ENCODE peak calls at places on chromosomes 2 and 18, in five cellular contexts. Y is HCT116, B is neural progenitor cell, J is OCI-LY7, M is right lobe of liver. U is an unnamed sample. For H3K4me1, the result is how much of the 10 kb centered on the place peaks cover.

GRCh38 chr2:62306751-62307468 is 111.0 kb downstream of the B3GNT2 start:
- DNase-seq in J (peak), Y (peak), M (no peak), B (peak), U (no peak)

GRCh38 chr18:22019193-22019592 is 150.2 kb upstream of the GATA6 start:
- DNase-seq in J (no peak), B (no peak), Y (no peak), M (no peak), U (no peak)

GRCh38 chr18:28588884-28589549 is 412.1 kb upstream of the CDH2 start:
- DNase-seq in B (no peak), M (no peak), Y (no peak), J (no peak), U (no peak)

GRCh38 chr2:28359222-28360065 is 33.2 kb upstream of the FOSL2 start:
- DNase-seq in Y (no peak), J (peak), B (no peak), M (peak), U (no peak)

GRCh38 chr18:61322265-61322873 is 10.9 kb upstream of the CDH20 start:
- DNase-seq in J (peak), B (peak), M (peak), Y (peak), U (peak)

GRCh38 chr18:47877892-47878291 is 52.6 kb downstream of the SMAD2 start:
- DNase-seq in Y (no peak), M (no peak), B (no peak), J (no peak), U (no peak)

GRCh38 chr2:119810039-119810630 is 50.4 kb downstream of the PTPN4 start:
- DNase-seq in M (no peak), Y (no peak), J (no peak), B (no peak), U (no peak)

GRCh38 chr2:105546623-105546964 is 147.7 kb upstream of the FHL2 start:
- DNase-seq in M (no peak), Y (no peak), B (no peak), J (no peak), U (no peak)

GRCh38 chr2:234308814-234309195 is 188.1 kb downstream of the ARL4C start:
- DNase-seq in J (peak), M (no peak), Y (no peak), B (no peak), U (no peak)

GRCh38 chr18:48488388-48488850 is 50.4 kb upstream of the CTIF start:
- DNase-seq in J (no peak), Y (peak), M (peak), B (no peak), U (peak)

GRCh38 chr2:40371525-40372277 is 80.2 kb downstream of the SLC8A1 start:
- DNase-seq in B (peak), Y (no peak), J (no peak), M (no peak), U (no peak)

GRCh38 chr2:119683717-119684443 is 4.9 kb downstream of the TMEM177 start:
- DNase-seq in M (no peak), Y (no peak), J (no peak), B (no peak), U (no peak)

DNA sequence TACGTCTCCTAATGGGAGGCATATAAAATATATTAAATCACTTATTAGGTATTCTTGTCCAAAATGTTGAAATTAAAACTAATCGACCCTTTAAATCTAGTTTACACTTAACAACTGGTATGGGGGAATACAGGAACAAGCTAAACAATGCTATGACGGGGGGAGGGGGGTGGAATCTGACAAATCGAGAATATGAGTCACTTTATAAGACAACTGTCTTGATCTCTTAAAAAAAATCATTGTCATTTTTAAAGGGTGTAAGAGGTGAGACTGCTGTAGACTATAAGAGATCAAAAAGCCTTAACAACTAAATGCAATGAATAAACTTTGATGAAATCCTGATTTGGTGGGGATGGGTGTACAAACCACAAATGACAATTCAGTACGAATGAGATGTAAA is 6.0 kb downstream of the MAP3K2 start:
- DNase-seq in B (no peak), M (no peak), Y (no peak), J (no peak), U (no peak)
- H3K4me1 ChIP-seq in B (under half), M (under half), Y (under half), J (under half), U (under half)

GRCh38 chr2:190980630-190981214 is 33.2 kb downstream of the STAT1 start:
- DNase-seq in M (no peak), B (no peak), J (no peak), Y (no peak), U (no peak)
- H3K4me3 ChIP-seq in M (no peak), B (no peak), J (no peak), Y (no peak), U (no peak)

GRCh38 chr2:215603440-215603839 is 167.6 kb upstream of the FN1 start:
- DNase-seq in M (no peak), J (no peak), B (no peak), Y (no peak), U (no peak)

GRCh38 chr2:215605214-215605613 is 169.3 kb upstream of the FN1 start:
- DNase-seq in B (no peak), Y (no peak), M (no peak), J (no peak), U (no peak)

GRCh38 chr2:215604631-215605030 is 168.8 kb upstream of the FN1 start:
- DNase-seq in Y (no peak), M (no peak), J (no peak), B (no peak), U (no peak)

GRCh38 chr2:215601526-215601925 is 165.7 kb upstream of the FN1 start:
- DNase-seq in M (no peak), J (no peak), Y (no peak), B (no peak), U (no peak)

DNA sequence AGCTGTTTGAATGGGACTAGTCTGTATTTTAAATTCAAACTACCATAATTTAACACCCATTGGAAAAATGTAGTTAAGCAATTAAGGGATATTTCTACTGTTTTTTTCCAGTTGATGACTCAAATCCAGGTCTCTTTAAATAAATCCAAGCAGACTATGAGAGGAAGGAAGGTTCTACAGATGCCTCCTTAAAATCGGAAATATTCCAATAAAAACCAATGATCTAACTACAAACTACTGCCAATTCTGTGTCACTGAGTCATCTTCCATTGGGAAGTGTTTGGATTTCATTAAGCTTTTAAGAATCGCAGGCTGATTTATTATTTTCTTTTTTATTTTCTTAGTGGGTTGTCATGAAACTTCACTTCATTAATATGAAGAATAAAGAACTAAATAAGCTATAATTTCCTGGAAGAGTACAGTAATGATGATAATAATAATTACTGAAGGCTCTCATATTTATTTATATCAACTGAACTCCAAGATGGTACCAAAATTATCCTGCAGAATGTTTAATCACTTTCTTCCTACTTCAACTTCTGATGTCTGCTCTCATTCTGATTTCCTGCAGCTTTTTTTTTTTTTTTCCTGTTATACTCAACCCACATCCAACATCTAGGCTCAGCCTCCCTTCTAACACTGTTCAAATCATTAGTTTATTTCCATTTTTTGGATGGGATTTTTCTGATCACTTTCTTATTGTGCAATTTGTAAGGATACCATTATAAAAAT is 166.3 kb upstream of the FN1 start:
- DNase-seq in M (no peak), Y (no peak), J (no peak), B (no peak), U (no peak)
- H3K4me1 ChIP-seq in M (under half), Y (under half), J (under half), B (under half), U (under half)

GRCh38 chr2:241139531-241140444 is 9.5 kb downstream of the PASK start:
- DNase-seq in J (no peak), Y (no peak), M (peak), B (no peak), U (no peak)
- H3K4me3 ChIP-seq in J (no peak), Y (no peak), M (no peak), B (no peak), U (no peak)

DNA sequence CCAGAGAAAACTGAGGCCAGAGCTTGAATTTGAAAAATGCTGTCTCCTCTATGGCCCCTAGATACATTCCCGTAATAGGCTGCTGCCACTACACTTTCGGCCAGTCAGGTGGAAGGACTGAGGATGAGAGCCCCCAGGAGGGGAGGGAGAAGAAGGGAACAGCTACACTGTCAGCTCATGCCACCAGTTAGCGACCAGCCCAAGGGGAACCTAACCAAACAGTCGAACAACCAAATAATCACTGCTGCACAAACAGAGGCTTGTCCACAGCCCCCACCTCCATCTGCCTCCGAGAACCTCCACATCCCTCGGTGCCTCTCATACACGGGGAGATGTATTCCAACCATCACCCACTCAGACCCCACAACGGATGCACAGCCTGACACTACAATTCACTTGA is 7.3 kb downstream of the ZNF516 start:
- DNase-seq in M (no peak), Y (no peak), B (peak), J (no peak), U (no peak)
- H3K4me1 ChIP-seq in M (under half), Y (under half), B (half or more), J (half or more), U (under half)

GRCh38 chr2:72143441-72144356 is 4.0 kb downstream of the CYP26B1 start:
- DNase-seq in B (peak), Y (no peak), M (peak), J (no peak), U (peak)

GRCh38 chr2:72141032-72141645 is 6.5 kb downstream of the CYP26B1 start:
- DNase-seq in B (no peak), J (no peak), Y (no peak), M (peak), U (peak)

GRCh38 chr2:72141881-72142742 is 5.5 kb downstream of the CYP26B1 start:
- DNase-seq in M (peak), J (no peak), B (no peak), Y (no peak), U (peak)

GRCh38 chr2:72144412-72144745 is 3.3 kb downstream of the CYP26B1 start:
- DNase-seq in Y (no peak), M (no peak), J (no peak), B (no peak), U (no peak)

GRCh38 chr2:72142743-72143440 is 4.8 kb downstream of the CYP26B1 start:
- DNase-seq in M (peak), J (no peak), Y (no peak), B (peak), U (peak)
- H3K4me3 ChIP-seq in M (peak), J (no peak), Y (no peak), B (peak), U (peak)

GRCh38 chr2:101463885-101464653 is 10.8 kb downstream of the RFX8 start:
- DNase-seq in Y (no peak), M (no peak), B (no peak), J (no peak), U (no peak)
- H3K4me1 ChIP-seq in Y (under half), M (under half), B (under half), J (under half), U (under half)